ENCODE peak calls at places on chromosome 1, in four cellular contexts. W is kidney, T is GM10248, L is pancreas. X is an unnamed sample.
A peak's percentile ranks its signal among the peaks of the same experiment; 100 is the strongest.

GRCh38 chr1:204445860-204446412 is 34.3 kb upstream of the PPP1R15B start:
- DNase-seq in W (peak; percentile 70), T (peak; percentile 56), L (peak; percentile 29), X (no peak)

GRCh38 chr1:221994939-221995338 is 253.1 kb upstream of the DUSP10 start:
- DNase-seq in W (no peak), T (no peak), L (no peak), X (no peak)

GRCh38 chr1:151539321-151540020 is 638 bp upstream of the TUFT1 start:
- DNase-seq in W (peak; percentile 96), T (peak; percentile 58), L (peak; percentile 93), X (no peak)

GRCh38 chr1:231183875-231184590 is 22.2 kb downstream of the TRIM67 start:
- DNase-seq in W (no peak), T (no peak), L (no peak), X (no peak)

GRCh38 chr1:155649689-155650088 is 38.9 kb downstream of the YY1AP1 start:
- DNase-seq in W (no peak), T (no peak), L (no peak), X (no peak)

GRCh38 chr1:147542549-147542857 is 1.2 kb downstream of the BCL9 start:
- DNase-seq in W (no peak), T (no peak), L (no peak), X (no peak)

GRCh38 chr1:64900916-64901315 is 65.4 kb downstream of the JAK1 start:
- DNase-seq in W (no peak), T (no peak), L (no peak), X (no peak)

GRCh38 chr1:97033949-97034348 is 312.4 kb downstream of the PTBP2 start:
- DNase-seq in W (no peak), T (no peak), L (no peak), X (no peak)

GRCh38 chr1:202711949-202712635 is 1.8 kb upstream of the SYT2 start:
- DNase-seq in W (no peak), T (no peak), L (no peak), X (no peak)

GRCh38 chr1:70499695-70500094 is 88.6 kb downstream of the CTH start:
- DNase-seq in W (no peak), T (no peak), L (no peak), X (no peak)

GRCh38 chr1:10152709-10153284 is 57.6 kb upstream of the KIF1B start:
- DNase-seq in W (no peak), T (peak; percentile 54), L (peak; percentile 13), X (no peak)

GRCh38 chr1:213194383-213194782 is 143.3 kb downstream of the RPS6KC1 start:
- DNase-seq in W (no peak), T (no peak), L (no peak), X (no peak)

GRCh38 chr1:10909697-10910489 is 102.6 kb upstream of the TARDBP start:
- DNase-seq in W (peak; percentile 79), T (peak; percentile 81), L (peak; percentile 34), X (peak; percentile 85)

GRCh38 chr1:228836427-228836826 is 101.1 kb downstream of the RHOU start:
- DNase-seq in W (no peak), T (no peak), L (no peak), X (no peak)

GRCh38 chr1:232553050-232553754 is 76.7 kb downstream of the SIPA1L2 start:
- DNase-seq in W (peak; percentile 77), T (no peak), L (peak; percentile 9), X (no peak)

GRCh38 chr1:158945061-158945460 is 13.7 kb downstream of the PYHIN1 start:
- DNase-seq in W (no peak), T (no peak), L (no peak), X (no peak)

GRCh38 chr1:111920221-111921024 is 69.0 kb downstream of the KCND3 start:
- DNase-seq in W (no peak), T (no peak), L (peak; percentile 45), X (no peak)

GRCh38 chr1:119865607-119866006 is 30.7 kb downstream of the ADAM30 start:
- DNase-seq in W (no peak), T (no peak), L (no peak), X (no peak)

GRCh38 chr1:86489242-86489878 is 20.6 kb downstream of the CLCA1 start:
- DNase-seq in W (no peak), T (no peak), L (no peak), X (no peak)

GRCh38 chr1:9842073-9842711 is 18.4 kb upstream of the CLSTN1 start:
- DNase-seq in W (peak; percentile 44), T (no peak), L (no peak), X (peak; percentile 56)

GRCh38 chr1:234437423-234438171 is 41.4 kb downstream of the TARBP1 start:
- DNase-seq in W (no peak), T (no peak), L (no peak), X (no peak)

GRCh38 chr1:56385314-56385713 is 194.0 kb downstream of the PLPP3 start:
- DNase-seq in W (no peak), T (no peak), L (no peak), X (no peak)

GRCh38 chr1:30914587-30914922 is 6.0 kb upstream of the SDC3 start:
- DNase-seq in W (no peak), T (no peak), L (no peak), X (no peak)

GRCh38 chr1:87939486-87939885 is 610.8 kb downstream of the LMO4 start:
- DNase-seq in W (no peak), T (no peak), L (no peak), X (no peak)

GRCh38 chr1:217453816-217454215 is 177.1 kb downstream of the GPATCH2 start:
- DNase-seq in W (no peak), T (no peak), L (no peak), X (no peak)

GRCh38 chr1:171081220-171081993 is 9.3 kb upstream of the FMO3 start:
- DNase-seq in W (no peak), T (no peak), L (no peak), X (no peak)

GRCh38 chr1:170221031-170221430 is 75.3 kb downstream of the NTMT2 start:
- DNase-seq in W (no peak), T (no peak), L (no peak), X (no peak)

GRCh38 chr1:1075148-1075935 is 1.2 kb upstream of the RNF223 start:
- DNase-seq in W (peak; percentile 77), T (no peak), L (peak; percentile 3), X (peak; percentile 92)

GRCh38 chr1:4755301-4756183 is 101.1 kb downstream of the AJAP1 start:
- DNase-seq in W (no peak), T (no peak), L (no peak), X (no peak)

GRCh38 chr1:201307760-201308499 is 24.6 kb downstream of the PKP1 start:
- DNase-seq in W (no peak), T (no peak), L (no peak), X (no peak)

GRCh38 chr1:117570988-117571409 is 34.8 kb upstream of the TENT5C start:
- DNase-seq in W (no peak), T (no peak), L (peak; percentile 81), X (no peak)

GRCh38 chr1:81044708-81045107 is 756.0 kb upstream of the ADGRL2 start:
- DNase-seq in W (no peak), T (no peak), L (no peak), X (no peak)

GRCh38 chr1:117466761-117467160 is 99.5 kb downstream of the MAN1A2 start:
- DNase-seq in W (no peak), T (no peak), L (no peak), X (no peak)

GRCh38 chr1:10940451-10940804 is 72.0 kb upstream of the TARDBP start:
- DNase-seq in W (no peak), T (no peak), L (no peak), X (no peak)

GRCh38 chr1:51569284-51570062 is 47.4 kb upstream of the OSBPL9 start:
- DNase-seq in W (no peak), T (no peak), L (peak; percentile 18), X (no peak)

GRCh38 chr1:221264848-221265247 is 385.6 kb downstream of the HLX start:
- DNase-seq in W (no peak), T (no peak), L (no peak), X (no peak)

GRCh38 chr1:162065016-162065415 is 4.5 kb upstream of the NOS1AP start:
- DNase-seq in W (no peak), T (no peak), L (no peak), X (no peak)

GRCh38 chr1:150621497-150622113 is 7.8 kb downstream of the ENSA start:
- DNase-seq in W (no peak), T (peak; percentile 55), L (no peak), X (no peak)

GRCh38 chr1:45802343-45803298 is 791 bp upstream of the MAST2 start:
- DNase-seq in W (peak; percentile 93), T (peak; percentile 75), L (peak; percentile 29), X (no peak)

GRCh38 chr1:37919277-37919676 is 27.6 kb downstream of the INPP5B start:
- DNase-seq in W (no peak), T (no peak), L (no peak), X (no peak)
- TF ChIP-seq CTCF in W (peak; percentile 29), T (no peak), L (no peak), X (peak; percentile 66)

GRCh38 chr1:20166047-20166446 is 19.8 kb upstream of the UBXN10 start:
- DNase-seq in W (peak; percentile 60), T (no peak), L (no peak), X (no peak)

GRCh38 chr1:20164694-20165202 is 21.1 kb upstream of the UBXN10 start:
- DNase-seq in W (peak; percentile 65), T (no peak), L (no peak), X (no peak)

GRCh38 chr1:20167126-20167525 is 18.8 kb upstream of the UBXN10 start:
- DNase-seq in W (peak; percentile 17), T (no peak), L (no peak), X (no peak)

GRCh38 chr1:20168547-20169491 is 17.1 kb upstream of the UBXN10 start:
- DNase-seq in W (peak; percentile 37), T (no peak), L (no peak), X (no peak)

GRCh38 chr1:20165522-20165951 is 20.4 kb upstream of the UBXN10 start:
- DNase-seq in W (peak; percentile 29), T (peak; percentile 61), L (no peak), X (no peak)
- TF ChIP-seq CTCF in W (no peak), T (peak; percentile 30), L (no peak), X (peak; percentile 41)

GRCh38 chr1:84541679-84542078 is 32.6 kb downstream of the CTBS start:
- DNase-seq in W (no peak), T (no peak), L (no peak), X (no peak)
- TF ChIP-seq CTCF in W (no peak), T (peak; percentile 28), L (no peak), X (peak; percentile 34)

GRCh38 chr1:205493241-205494085 is 11.0 kb upstream of the CDK18 start:
- DNase-seq in W (peak; percentile 82), T (no peak), L (peak; percentile 26), X (peak; percentile 92)

GRCh38 chr1:205495237-205495823 is 9.1 kb upstream of the CDK18 start:
- DNase-seq in W (no peak), T (no peak), L (no peak), X (no peak)

GRCh38 chr1:205492774-205493173 is 11.7 kb upstream of the CDK18 start:
- DNase-seq in W (no peak), T (no peak), L (no peak), X (no peak)

GRCh38 chr1:205492201-205492667 is 12.2 kb upstream of the CDK18 start:
- DNase-seq in W (no peak), T (no peak), L (no peak), X (no peak)

GRCh38 chr1:205494119-205494518 is 10.3 kb upstream of the CDK18 start:
- DNase-seq in W (no peak), T (no peak), L (no peak), X (no peak)
- TF ChIP-seq CTCF in W (no peak), T (no peak), L (no peak), X (no peak)

GRCh38 chr1:200090252-200091159 is 63.0 kb downstream of the NR5A2 start:
- DNase-seq in W (no peak), T (no peak), L (no peak), X (no peak)
- TF ChIP-seq CTCF in W (no peak), T (no peak), L (no peak), X (peak; percentile 37)

X was measured in chondrocyte.